ENCODE peak calls at places on chromosome 5, in eight cellular contexts. D is Peyer's patch, G is breast epithelium, Y is body of pancreas, U is heart left ventricle, M is uterus, F is tibial nerve, P is sigmoid colon. O is an unnamed sample.

GRCh38 chr5:38400365-38400764 is 142.0 kb downstream of the EGFLAM start:
- DNase-seq in D (no peak), G (no peak), Y (no peak), U (no peak), M (no peak), F (no peak), P (no peak), O (no peak)

GRCh38 chr5:141952030-141952429 is 6.0 kb downstream of the PCDH12 start:
- DNase-seq in D (peak; percentile 22), G (no peak), Y (no peak), U (no peak), M (no peak), F (no peak), P (no peak), O (no peak)

GRCh38 chr5:14491505-14491904 is 90.1 kb upstream of the OTULINL start:
- DNase-seq in D (no peak), G (no peak), Y (no peak), U (no peak), M (no peak), F (peak; percentile 53), P (no peak), O (no peak)

GRCh38 chr5:142428036-142428772 is 103.4 kb upstream of the SPRY4 start:
- DNase-seq in D (no peak), G (no peak), Y (no peak), U (no peak), M (no peak), F (no peak), P (no peak), O (no peak)

GRCh38 chr5:133459474-133460155 is 152.7 kb downstream of the FSTL4 start:
- DNase-seq in D (no peak), G (no peak), Y (no peak), U (no peak), M (no peak), F (no peak), P (no peak), O (no peak)

GRCh38 chr5:9658726-9659125 is 28.6 kb upstream of the TAS2R1 start:
- DNase-seq in D (no peak), G (no peak), Y (no peak), U (no peak), M (no peak), F (no peak), P (no peak), O (no peak)

GRCh38 chr5:1660037-1660400 is 136.3 kb upstream of the LPCAT1 start:
- DNase-seq in D (no peak), G (no peak), Y (no peak), U (no peak), M (no peak), F (no peak), P (no peak), O (peak; percentile 16)

GRCh38 chr5:132714456-132715307 is 22.7 kb downstream of the KIF3A start:
- DNase-seq in D (no peak), G (no peak), Y (no peak), U (no peak), M (no peak), F (no peak), P (no peak), O (no peak)

GRCh38 chr5:65209341-65209740 is 272.4 kb downstream of the ADAMTS6 start:
- DNase-seq in D (no peak), G (no peak), Y (no peak), U (no peak), M (no peak), F (no peak), P (no peak), O (no peak)

GRCh38 chr5:73311291-73312110 is 137.1 kb downstream of the FOXD1 start:
- DNase-seq in D (no peak), G (peak; percentile 51), Y (peak; percentile 18), U (peak; percentile 66), M (no peak), F (peak; percentile 49), P (no peak), O (peak; percentile 44)
- H3K27me3 ChIP-seq in D (no peaks in the 10 kb centered on the region), G (no peaks in the 10 kb centered on the region), Y (no peaks in the 10 kb centered on the region), U (peaks cover 19% of the 10 kb centered on the region), M (no peaks in the 10 kb centered on the region), F (peaks cover 4% of the 10 kb centered on the region), P (peaks cover 13% of the 10 kb centered on the region), O (peaks cover 12% of the 10 kb centered on the region)

GRCh38 chr5:146378981-146379380 is 40.3 kb downstream of the POU4F3 start:
- DNase-seq in D (no peak), G (no peak), Y (no peak), U (no peak), M (no peak), F (no peak), P (no peak), O (no peak)
- TF ChIP-seq POLR2A in D (no peak), G (no peak), Y (no peak), U (no peak), M (no peak), F (no peak), P (no peak), O (no peak)

GRCh38 chr5:148623741-148624140 is 30.6 kb downstream of the HTR4 start:
- DNase-seq in D (no peak), G (no peak), Y (no peak), U (no peak), M (no peak), F (no peak), P (no peak), O (no peak)

GRCh38 chr5:148632280-148632679 is 22.0 kb downstream of the HTR4 start:
- DNase-seq in D (no peak), G (no peak), Y (no peak), U (no peak), M (no peak), F (no peak), P (no peak), O (no peak)

GRCh38 chr5:148632978-148633377 is 21.3 kb downstream of the HTR4 start:
- DNase-seq in D (no peak), G (no peak), Y (no peak), U (no peak), M (no peak), F (no peak), P (no peak), O (no peak)

GRCh38 chr5:148623101-148623500 is 31.2 kb downstream of the HTR4 start:
- DNase-seq in D (no peak), G (no peak), Y (no peak), U (no peak), M (no peak), F (no peak), P (no peak), O (no peak)

DNA sequence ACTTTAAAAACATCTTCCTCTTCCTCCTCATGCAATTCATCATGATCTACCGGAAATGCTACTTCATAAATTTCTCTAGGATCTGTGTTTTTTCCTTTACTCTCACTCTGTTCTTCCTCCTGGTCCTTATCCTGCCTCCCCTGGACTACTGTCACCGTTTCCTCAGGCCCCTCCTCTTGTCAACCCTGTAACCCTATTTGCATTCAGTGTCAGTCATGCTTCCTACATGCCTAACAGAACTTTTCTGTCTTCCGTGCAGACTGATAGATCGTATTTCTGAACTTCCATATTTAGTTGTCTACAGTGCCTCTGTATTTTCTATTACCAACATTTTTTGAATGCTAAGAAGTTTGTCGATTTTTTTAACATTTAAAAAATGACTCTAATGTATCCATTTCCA is 27.3 kb downstream of the HTR4 start:
- DNase-seq in D (no peak), G (no peak), Y (no peak), U (no peak), M (no peak), F (no peak), P (no peak), O (no peak)
- H3K27ac ChIP-seq in D (no peak overlapping the region), G (no peak overlapping the region), Y (no peak overlapping the region), U (no peak overlapping the region), M (no peak overlapping the region), F (no peak overlapping the region), P (no peak overlapping the region), O (no peak overlapping the region)

DNA sequence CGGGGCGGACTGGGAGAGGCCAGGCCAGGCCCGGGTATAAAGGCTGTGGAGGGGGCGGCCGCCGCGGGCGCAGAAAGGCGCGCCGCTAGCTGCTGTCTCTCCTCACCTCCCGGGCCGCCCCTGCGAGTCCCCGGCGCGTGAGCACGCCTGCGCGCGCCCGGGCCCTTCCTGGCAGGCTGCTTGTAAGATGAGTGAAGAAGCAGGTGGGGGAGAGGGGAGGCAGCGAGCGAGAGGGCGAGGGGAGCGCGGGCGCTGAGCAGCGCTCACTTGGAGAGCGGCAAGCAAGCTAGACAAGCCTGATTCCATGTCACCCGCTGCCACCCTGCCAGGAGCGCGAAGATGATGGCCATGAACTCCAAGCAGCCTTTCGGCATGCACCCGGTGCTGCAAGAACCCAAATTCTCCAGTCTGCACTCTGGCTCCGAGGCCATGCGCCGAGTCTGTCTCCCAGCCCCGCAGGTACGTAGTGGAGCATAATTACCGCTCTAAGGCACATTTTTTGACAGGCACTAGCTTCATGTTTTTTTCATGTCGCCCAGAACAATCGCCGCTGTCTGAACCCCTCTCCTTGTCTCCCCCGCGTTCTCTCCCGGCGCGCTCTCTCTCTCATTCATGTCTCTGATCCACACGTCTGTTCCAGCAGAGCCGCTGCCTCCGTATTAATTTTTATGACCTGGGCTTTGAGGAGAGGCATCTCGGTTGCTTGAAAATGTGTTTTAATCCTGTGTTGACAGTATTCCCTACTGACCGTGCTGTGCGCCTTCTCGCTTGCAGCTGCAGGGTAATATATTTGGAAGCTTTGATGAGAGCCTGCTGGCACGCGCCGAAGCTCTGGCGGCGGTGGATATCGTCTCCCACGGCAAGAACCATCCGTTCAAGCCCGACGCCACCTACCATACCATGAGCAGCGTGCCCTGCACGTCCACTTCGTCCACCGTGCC is at the start of gene POU4F3:
- DNase-seq in D (no peak), G (no peak), Y (no peak), U (no peak), M (no peak), F (no peak), P (no peak), O (no peak)
- H3K27me3 ChIP-seq in D (peaks cover 49% of the 10 kb centered on the region), G (peaks cover 2% of the 10 kb centered on the region), Y (peaks cover 40% of the 10 kb centered on the region), U (peaks cover 33% of the 10 kb centered on the region), M (no peaks in the 10 kb centered on the region), F (peaks cover 99% of the 10 kb centered on the region), P (peaks cover 94% of the 10 kb centered on the region), O (peaks cover 94% of the 10 kb centered on the region)

GRCh38 chr5:67215592-67216471 is 19.2 kb upstream of the CD180 start:
- DNase-seq in D (peak; percentile 69), G (peak; percentile 75), Y (peak; percentile 85), U (peak; percentile 88), M (peak; percentile 42), F (peak; percentile 66), P (peak; percentile 85), O (peak; percentile 73)
- TF ChIP-seq POLR2A in D (peak; percentile 38), G (no peak), Y (no peak), U (no peak), M (no peak), F (no peak), P (no peak), O (no peak)

O was measured in adrenal gland.